ENCODE peak calls at places on chromosome 14, in five cellular contexts. D is astrocyte, E is MM.1S, J is body of pancreas, Q is heart right ventricle. R is an unnamed sample.
A peak's percentile ranks its signal among the peaks of the same experiment; 100 is the strongest.

GRCh38 chr14:50060871-50061663 is 55.3 kb downstream of the VCPKMT start:
- DNase-seq in Q (no peak), D (peak; percentile 89), E (no peak), J (peak; percentile 57), R (no peak)

GRCh38 chr14:35051796-35052195 is 5.7 kb downstream of the FAM177A1 start:
- DNase-seq in E (no peak), J (no peak), D (peak; percentile 32), Q (no peak), R (no peak)

GRCh38 chr14:59688224-59689170 is 111.9 kb upstream of the CCDC175 start:
- DNase-seq in J (peak; percentile 22), Q (no peak), D (peak; percentile 10), E (peak; percentile 35), R (no peak)

GRCh38 chr14:20848316-20848954 is 42.8 kb upstream of the RNASE3 start:
- DNase-seq in Q (no peak), J (peak; percentile 19), D (peak; percentile 10), E (no peak), R (no peak)

GRCh38 chr14:36647827-36648753 is 13.6 kb upstream of the PAX9 start:
- DNase-seq in J (peak; percentile 26), D (peak; percentile 15), E (no peak), Q (no peak), R (no peak)

GRCh38 chr14:104928391-104929133 is 3.9 kb downstream of the PLD4 start:
- DNase-seq in Q (no peak), E (no peak), D (no peak), J (no peak), R (no peak)

GRCh38 chr14:59997496-59997895 is 77.6 kb downstream of the LRRC9 start:
- DNase-seq in J (no peak), D (no peak), Q (no peak), E (no peak), R (no peak)

GRCh38 chr14:23435540-23436326 is at the start of gene MYH7:
- DNase-seq in Q (peak; percentile 64), J (no peak), E (no peak), D (no peak), R (peak; percentile 80)

GRCh38 chr14:27075503-27075902 is 477.7 kb upstream of the NOVA1 start:
- DNase-seq in Q (no peak), D (no peak), J (no peak), E (no peak), R (no peak)

GRCh38 chr14:61154606-61155005 is 126.5 kb downstream of the TMEM30B start:
- DNase-seq in Q (no peak), J (no peak), E (no peak), D (peak; percentile 76), R (no peak)

GRCh38 chr14:63203618-63204406 is 431 bp upstream of the RHOJ start:
- DNase-seq in J (peak; percentile 67), E (no peak), Q (peak; percentile 60), D (peak; percentile 99), R (peak; percentile 75)

GRCh38 chr14:33564774-33565630 is 385.9 kb downstream of the EGLN3 start:
- DNase-seq in Q (no peak), D (peak; percentile 91), E (no peak), J (peak; percentile 11), R (no peak)

GRCh38 chr14:83594874-83595273 is 1935.1 kb upstream of the FLRT2 start:
- DNase-seq in D (no peak), J (no peak), Q (no peak), E (no peak), R (no peak)

GRCh38 chr14:76904740-76905569 is 78.7 kb downstream of the LRRC74A start:
- DNase-seq in E (peak; percentile 51), Q (peak; percentile 60), D (peak; percentile 92), J (peak; percentile 47), R (peak; percentile 51)

GRCh38 chr14:42994001-42994736 is 1387.5 kb downstream of the LRFN5 start:
- DNase-seq in E (no peak), J (no peak), Q (no peak), D (peak; percentile 80), R (no peak)

GRCh38 chr14:92644166-92644565 is 104.3 kb downstream of the LGMN start:
- DNase-seq in Q (no peak), E (no peak), J (no peak), D (peak; percentile 60), R (no peak)

GRCh38 chr14:52801014-52801708 is 9.8 kb upstream of the GNPNAT1 start:
- DNase-seq in E (no peak), J (no peak), D (peak; percentile 89), Q (no peak), R (peak; percentile 35)

GRCh38 chr14:32311294-32312009 is 17.6 kb upstream of the AKAP6 start:
- DNase-seq in D (no peak), J (no peak), Q (no peak), E (no peak), R (no peak)

GRCh38 chr14:42299692-42300091 is 693.0 kb downstream of the LRFN5 start:
- DNase-seq in D (no peak), J (no peak), E (peak; percentile 30), Q (no peak), R (no peak)

GRCh38 chr14:26963696-26964095 is 365.9 kb upstream of the NOVA1 start:
- DNase-seq in J (no peak), D (peak; percentile 47), Q (no peak), E (no peak), R (no peak)

GRCh38 chr14:24387014-24387355 is 11.8 kb upstream of the NYNRIN start:
- DNase-seq in Q (no peak), D (no peak), E (no peak), J (no peak), R (no peak)

GRCh38 chr14:30214456-30215090 is 286.9 kb upstream of the PRKD1 start:
- DNase-seq in Q (no peak), J (peak; percentile 32), E (peak; percentile 36), D (peak; percentile 58), R (no peak)

GRCh38 chr14:75318353-75318752 is 39.7 kb downstream of the FOS start:
- DNase-seq in J (no peak), Q (no peak), E (no peak), D (no peak), R (no peak)

GRCh38 chr14:104844306-104845032 is 20.6 kb upstream of the CEP170B start:
- DNase-seq in Q (no peak), J (no peak), E (no peak), D (no peak), R (no peak)

GRCh38 chr14:64235652-64236640 is 58.2 kb downstream of the ESR2 start:
- DNase-seq in Q (no peak), J (no peak), E (peak; percentile 15), D (peak; percentile 11), R (no peak)

GRCh38 chr14:71142375-71143038 is 235.2 kb downstream of the PCNX1 start:
- DNase-seq in J (no peak), D (peak; percentile 100), Q (no peak), E (peak; percentile 69), R (no peak)

GRCh38 chr14:63155511-63156189 is 48.6 kb upstream of the RHOJ start:
- DNase-seq in E (no peak), J (no peak), Q (no peak), D (peak; percentile 84), R (no peak)

GRCh38 chr14:56555921-56556570 is 23.6 kb upstream of the TMEM260 start:
- DNase-seq in J (no peak), D (peak; percentile 24), Q (no peak), E (peak; percentile 23), R (no peak)

GRCh38 chr14:85296466-85297210 is 233.3 kb upstream of the FLRT2 start:
- DNase-seq in E (no peak), Q (no peak), J (no peak), D (peak; percentile 61), R (no peak)

GRCh38 chr14:68466491-68466977 is 326.3 kb downstream of the ZFP36L1 start:
- DNase-seq in Q (no peak), J (no peak), E (no peak), D (peak; percentile 99), R (no peak)

GRCh38 chr14:34362625-34363251 is 99.3 kb downstream of the SPTSSA start:
- DNase-seq in D (no peak), Q (no peak), J (no peak), E (no peak), R (no peak)

GRCh38 chr14:104326848-104327247 is 188.5 kb downstream of the KIF26A start:
- DNase-seq in J (no peak), Q (no peak), D (no peak), E (no peak), R (no peak)

GRCh38 chr14:103543140-103543539 is 14.1 kb downstream of the TRMT61A start:
- DNase-seq in D (no peak), E (no peak), Q (peak; percentile 20), J (no peak), R (peak; percentile 28)

GRCh38 chr14:77912754-77913556 is 113.0 kb downstream of the ADCK1 start:
- DNase-seq in Q (no peak), J (no peak), D (no peak), E (no peak), R (no peak)

GRCh38 chr14:93104961-93105360 is 10.8 kb downstream of the ITPK1 start:
- DNase-seq in J (no peak), D (no peak), E (no peak), Q (no peak), R (no peak)

GRCh38 chr14:23299558-23299957 is 3.1 kb downstream of the PPP1R3E start:
- DNase-seq in D (peak; percentile 39), J (no peak), E (no peak), Q (no peak), R (no peak)

GRCh38 chr14:76929927-76930326 is 98.6 kb downstream of the IRF2BPL start:
- DNase-seq in J (no peak), E (peak; percentile 77), Q (no peak), D (no peak), R (no peak)

GRCh38 chr14:94180655-94181271 is 6.6 kb downstream of the PPP4R4 start:
- DNase-seq in E (peak; percentile 70), J (no peak), D (peak; percentile 4), Q (no peak), R (no peak)
- H3K27me3 ChIP-seq in E (no peaks in the 10 kb centered on the region), J (peaks cover 3% of the 10 kb centered on the region), D (peaks cover 21% of the 10 kb centered on the region), Q (peaks cover 59% of the 10 kb centered on the region), R (peaks cover 5% of the 10 kb centered on the region)

GRCh38 chr14:54121461-54121860 is 164.8 kb upstream of the BMP4 start:
- DNase-seq in E (no peak), D (peak; percentile 37), J (no peak), Q (no peak), R (no peak)
- H3K4me1 ChIP-seq in E (no peaks in the 10 kb centered on the region), D (no peaks in the 10 kb centered on the region), J (no peaks in the 10 kb centered on the region), Q (no peaks in the 10 kb centered on the region), R (no peaks in the 10 kb centered on the region)

DNA sequence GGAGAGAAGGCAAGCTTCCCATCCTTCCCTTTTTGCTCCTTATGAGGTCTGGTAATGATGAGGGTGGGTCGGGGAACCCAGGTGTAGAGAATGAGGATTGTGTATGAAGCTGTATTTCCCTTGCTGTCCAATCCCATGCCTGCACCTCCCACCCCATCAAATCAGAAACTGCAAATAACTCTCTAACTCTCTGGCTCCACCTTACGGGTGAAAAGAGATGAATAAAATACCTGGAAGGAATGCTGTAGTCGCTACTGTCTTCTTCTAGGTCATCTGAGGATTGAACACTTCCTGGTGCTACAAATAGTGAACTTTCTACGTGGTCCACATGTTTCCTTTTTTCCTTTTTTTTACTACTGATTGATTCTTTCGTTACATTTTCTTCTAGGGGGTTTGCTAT is 38.9 kb upstream of the DICER1 start:
- DNase-seq in Q (no peak), E (no peak), J (no peak), D (no peak), R (no peak)
- TF ChIP-seq CTCF in Q (peak; percentile 54), E (no peak), J (peak; percentile 27), D (no peak), R (peak; percentile 15)

DNA sequence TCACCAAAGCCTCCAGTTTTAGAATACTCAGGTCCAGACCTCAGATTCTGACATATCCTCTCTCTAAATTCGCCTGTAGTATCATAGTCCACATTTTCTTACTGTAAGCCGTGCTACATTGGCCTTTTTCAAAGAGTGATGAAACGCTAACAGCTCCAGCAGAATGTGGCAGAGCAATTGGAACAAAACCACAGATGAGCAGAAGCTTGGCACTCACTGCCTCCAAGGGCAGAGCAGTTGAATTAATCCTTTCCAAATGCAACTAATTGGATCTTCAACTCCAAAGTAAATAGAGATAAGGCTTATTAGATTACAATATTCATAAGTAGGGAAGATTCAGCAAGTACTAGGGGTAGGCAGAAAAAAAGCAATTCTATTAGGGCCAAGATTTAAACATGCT is 128.3 kb downstream of the SLC35F4 start:
- DNase-seq in Q (no peak), E (no peak), D (no peak), J (no peak), R (no peak)
- H3K27me3 ChIP-seq in Q (no peaks in the 10 kb centered on the region), E (no peaks in the 10 kb centered on the region), D (no peaks in the 10 kb centered on the region), J (no peaks in the 10 kb centered on the region), R (no peaks in the 10 kb centered on the region)

R was measured in heart left ventricle.